ENCODE peak calls at places on chromosomes 2 and 18, in six cellular contexts. One of them, this sample, is unnamed.
A peak's percentile ranks its signal among the peaks of the same experiment; 100 is the strongest.

GRCh38 chr18:22169889-22170420 is 566 bp downstream of the GATA6 start:
- DNase-seq in effector memory CD4-positive, alpha-beta T cell: no peak
- DNase-seq in neuronal stem cell: no peak
- DNase-seq in upper lobe of left lung: peak; percentile 90
- DNase-seq in endothelial cell of umbilical vein: peak; percentile 74
- DNase-seq in tibial artery: no peak
- DNase-seq in this sample: no peak

GRCh38 chr2:199459286-199460100 is 1.8 kb upstream of the SATB2 start:
- DNase-seq in effector memory CD4-positive, alpha-beta T cell: peak; percentile 31
- DNase-seq in neuronal stem cell: peak; percentile 95
- DNase-seq in upper lobe of left lung: peak; percentile 71
- DNase-seq in endothelial cell of umbilical vein: peak; percentile 93
- DNase-seq in tibial artery: peak; percentile 95
- DNase-seq in this sample: peak; percentile 86

GRCh38 chr2:191218292-191218898 is 26.8 kb upstream of the MYO1B start:
- DNase-seq in effector memory CD4-positive, alpha-beta T cell: no peak
- DNase-seq in neuronal stem cell: peak; percentile 71
- DNase-seq in upper lobe of left lung: no peak
- DNase-seq in endothelial cell of umbilical vein: peak; percentile 75
- DNase-seq in tibial artery: no peak
- DNase-seq in this sample: no peak

GRCh38 chr2:20091305-20091991 is 40.0 kb upstream of the LAPTM4A start:
- DNase-seq in effector memory CD4-positive, alpha-beta T cell: no peak
- DNase-seq in neuronal stem cell: no peak
- DNase-seq in upper lobe of left lung: no peak
- DNase-seq in endothelial cell of umbilical vein: peak; percentile 61
- DNase-seq in tibial artery: peak; percentile 85
- DNase-seq in this sample: peak; percentile 76

GRCh38 chr2:95261602-95262001 is 12.6 kb upstream of the PROM2 start:
- DNase-seq in effector memory CD4-positive, alpha-beta T cell: no peak
- DNase-seq in neuronal stem cell: no peak
- DNase-seq in upper lobe of left lung: no peak
- DNase-seq in endothelial cell of umbilical vein: no peak
- DNase-seq in tibial artery: no peak
- DNase-seq in this sample: no peak

GRCh38 chr2:66789741-66790140 is 354.8 kb downstream of the MEIS1 start:
- DNase-seq in effector memory CD4-positive, alpha-beta T cell: no peak
- DNase-seq in neuronal stem cell: no peak
- DNase-seq in upper lobe of left lung: no peak
- DNase-seq in endothelial cell of umbilical vein: no peak
- DNase-seq in tibial artery: no peak
- DNase-seq in this sample: no peak

GRCh38 chr18:57110295-57110694 is 36.6 kb upstream of the BOD1L2 start:
- DNase-seq in effector memory CD4-positive, alpha-beta T cell: no peak
- DNase-seq in neuronal stem cell: no peak
- DNase-seq in upper lobe of left lung: no peak
- DNase-seq in endothelial cell of umbilical vein: no peak
- DNase-seq in tibial artery: no peak
- DNase-seq in this sample: no peak

GRCh38 chr2:113173563-113174368 is at the start of gene PSD4:
- DNase-seq in effector memory CD4-positive, alpha-beta T cell: peak; percentile 79
- DNase-seq in neuronal stem cell: no peak
- DNase-seq in upper lobe of left lung: peak; percentile 59
- DNase-seq in endothelial cell of umbilical vein: no peak
- DNase-seq in tibial artery: peak; percentile 69
- DNase-seq in this sample: peak; percentile 23

GRCh38 chr2:219209236-219209635 is 2.7 kb downstream of the ZFAND2B start:
- DNase-seq in effector memory CD4-positive, alpha-beta T cell: no peak
- DNase-seq in neuronal stem cell: no peak
- DNase-seq in upper lobe of left lung: no peak
- DNase-seq in endothelial cell of umbilical vein: no peak
- DNase-seq in tibial artery: no peak
- DNase-seq in this sample: no peak
- H3K4me3 ChIP-seq in effector memory CD4-positive, alpha-beta T cell: no peak overlapping the region
- H3K4me3 ChIP-seq in neuronal stem cell: no peak overlapping the region
- H3K4me3 ChIP-seq in upper lobe of left lung: no peak overlapping the region
- H3K4me3 ChIP-seq in endothelial cell of umbilical vein: no peak overlapping the region
- H3K4me3 ChIP-seq in tibial artery: no peak overlapping the region
- H3K4me3 ChIP-seq in this sample: no peak overlapping the region

GRCh38 chr2:97719362-97720155 is 6.2 kb downstream of the ZAP70 start:
- DNase-seq in effector memory CD4-positive, alpha-beta T cell: no peak
- DNase-seq in neuronal stem cell: no peak
- DNase-seq in upper lobe of left lung: no peak
- DNase-seq in endothelial cell of umbilical vein: no peak
- DNase-seq in tibial artery: no peak
- DNase-seq in this sample: no peak

GRCh38 chr2:97718942-97719341 is 5.6 kb downstream of the ZAP70 start:
- DNase-seq in effector memory CD4-positive, alpha-beta T cell: no peak
- DNase-seq in neuronal stem cell: no peak
- DNase-seq in upper lobe of left lung: no peak
- DNase-seq in endothelial cell of umbilical vein: no peak
- DNase-seq in tibial artery: no peak
- DNase-seq in this sample: no peak

GRCh38 chr2:97717618-97718005 is 4.2 kb downstream of the ZAP70 start:
- DNase-seq in effector memory CD4-positive, alpha-beta T cell: no peak
- DNase-seq in neuronal stem cell: no peak
- DNase-seq in upper lobe of left lung: no peak
- DNase-seq in endothelial cell of umbilical vein: no peak
- DNase-seq in tibial artery: no peak
- DNase-seq in this sample: no peak

GRCh38 chr2:97716695-97717617 is 3.6 kb downstream of the ZAP70 start:
- DNase-seq in effector memory CD4-positive, alpha-beta T cell: no peak
- DNase-seq in neuronal stem cell: no peak
- DNase-seq in upper lobe of left lung: peak; percentile 46
- DNase-seq in endothelial cell of umbilical vein: no peak
- DNase-seq in tibial artery: peak; percentile 57
- DNase-seq in this sample: no peak

GRCh38 chr2:97718051-97718882 is 4.9 kb downstream of the ZAP70 start:
- DNase-seq in effector memory CD4-positive, alpha-beta T cell: peak; percentile 71
- DNase-seq in neuronal stem cell: no peak
- DNase-seq in upper lobe of left lung: peak; percentile 49
- DNase-seq in endothelial cell of umbilical vein: no peak
- DNase-seq in tibial artery: peak; percentile 49
- DNase-seq in this sample: no peak
- H3K36me3 ChIP-seq in effector memory CD4-positive, alpha-beta T cell: peaks cover 16% of the 10 kb centered on the region
- H3K36me3 ChIP-seq in neuronal stem cell: no peaks in the 10 kb centered on the region
- H3K36me3 ChIP-seq in upper lobe of left lung: no peaks in the 10 kb centered on the region
- H3K36me3 ChIP-seq in endothelial cell of umbilical vein: no peaks in the 10 kb centered on the region
- H3K36me3 ChIP-seq in tibial artery: no peaks in the 10 kb centered on the region
- H3K36me3 ChIP-seq in this sample: no peaks in the 10 kb centered on the region

GRCh38 chr2:224039770-224040088 is 643 bp upstream of the SERPINE2 start:
- DNase-seq in effector memory CD4-positive, alpha-beta T cell: no peak
- DNase-seq in neuronal stem cell: no peak
- DNase-seq in upper lobe of left lung: no peak
- DNase-seq in endothelial cell of umbilical vein: no peak
- DNase-seq in tibial artery: no peak
- DNase-seq in this sample: no peak
- H3K4me3 ChIP-seq in effector memory CD4-positive, alpha-beta T cell: peak overlapping the region; percentile 37
- H3K4me3 ChIP-seq in neuronal stem cell: peak overlapping the region; percentile 94
- H3K4me3 ChIP-seq in upper lobe of left lung: peak overlapping the region; percentile 55
- H3K4me3 ChIP-seq in endothelial cell of umbilical vein: no peak overlapping the region
- H3K4me3 ChIP-seq in tibial artery: peak overlapping the region; percentile 66
- H3K4me3 ChIP-seq in this sample: peak overlapping the region; percentile 54

GRCh38 chr2:69848186-69848790 is 18.8 kb downstream of the GMCL1 start:
- DNase-seq in effector memory CD4-positive, alpha-beta T cell: no peak
- DNase-seq in neuronal stem cell: no peak
- DNase-seq in upper lobe of left lung: no peak
- DNase-seq in endothelial cell of umbilical vein: no peak
- DNase-seq in tibial artery: no peak
- DNase-seq in this sample: no peak
- H3K36me3 ChIP-seq in effector memory CD4-positive, alpha-beta T cell: peaks cover 50% of the 10 kb centered on the region
- H3K36me3 ChIP-seq in neuronal stem cell: peaks cover 22% of the 10 kb centered on the region
- H3K36me3 ChIP-seq in upper lobe of left lung: peaks cover 33% of the 10 kb centered on the region
- H3K36me3 ChIP-seq in endothelial cell of umbilical vein: peaks cover 3% of the 10 kb centered on the region
- H3K36me3 ChIP-seq in tibial artery: peaks cover 73% of the 10 kb centered on the region
- H3K36me3 ChIP-seq in this sample: peaks cover 25% of the 10 kb centered on the region

DNA sequence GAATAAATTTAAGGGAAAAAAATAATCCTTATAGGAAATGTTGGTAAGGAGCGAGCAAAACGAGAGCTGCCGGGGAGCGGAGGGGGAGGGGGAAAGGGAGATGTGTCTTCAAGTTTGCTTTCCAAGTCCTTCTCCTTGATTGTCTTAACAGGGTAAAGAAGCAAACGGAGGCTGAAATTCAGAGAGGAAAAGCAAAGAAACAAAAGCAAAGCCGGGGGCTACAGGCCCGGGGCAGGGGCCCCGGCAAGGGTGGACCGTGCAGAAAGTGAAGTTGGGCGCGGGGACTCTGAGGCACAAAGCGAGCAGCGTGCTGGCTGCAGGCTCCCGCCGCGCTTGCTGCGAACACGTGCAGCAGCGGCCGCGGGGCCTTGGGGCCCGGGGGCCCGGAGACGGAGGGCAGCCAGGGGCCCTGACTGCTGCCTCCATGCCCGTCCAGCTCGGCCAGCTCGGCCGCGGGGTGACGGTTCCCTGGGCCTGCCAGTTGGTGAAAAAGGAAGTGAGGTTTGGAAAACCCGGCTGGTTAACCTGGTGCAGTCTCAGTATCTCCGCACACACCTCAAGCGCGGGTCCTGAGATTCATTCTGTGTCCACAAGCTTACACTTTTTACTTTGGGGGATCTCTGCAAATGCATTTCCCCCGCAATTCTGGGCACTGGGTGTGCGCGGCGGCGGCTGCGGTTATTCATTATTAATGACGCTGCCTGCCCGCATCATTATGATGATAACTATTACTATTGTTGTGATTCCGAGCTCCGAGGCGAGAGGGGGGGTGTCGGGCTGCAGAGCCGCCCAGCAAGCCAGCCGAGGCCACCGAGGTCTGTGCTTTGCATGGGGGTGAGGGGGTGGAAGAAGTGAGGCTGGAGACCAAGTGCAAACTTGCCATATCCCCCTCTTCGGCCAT is 4.0 kb downstream of the BCL11A start:
- DNase-seq in effector memory CD4-positive, alpha-beta T cell: no peak
- DNase-seq in neuronal stem cell: no peak
- DNase-seq in upper lobe of left lung: peak; percentile 89
- DNase-seq in endothelial cell of umbilical vein: peak; percentile 7
- DNase-seq in tibial artery: no peak
- DNase-seq in this sample: no peak
- H3K4me3 ChIP-seq in effector memory CD4-positive, alpha-beta T cell: peak overlapping the region; percentile 77
- H3K4me3 ChIP-seq in neuronal stem cell: peak overlapping the region; percentile 80
- H3K4me3 ChIP-seq in upper lobe of left lung: peak overlapping the region; percentile 75
- H3K4me3 ChIP-seq in endothelial cell of umbilical vein: peak overlapping the region; percentile 67
- H3K4me3 ChIP-seq in tibial artery: peak overlapping the region; percentile 55
- H3K4me3 ChIP-seq in this sample: peak overlapping the region; percentile 79

GRCh38 chr2:237354930-237355329 is 59.0 kb downstream of the COL6A3 start:
- DNase-seq in effector memory CD4-positive, alpha-beta T cell: no peak
- DNase-seq in neuronal stem cell: no peak
- DNase-seq in upper lobe of left lung: no peak
- DNase-seq in endothelial cell of umbilical vein: peak; percentile 7
- DNase-seq in tibial artery: peak; percentile 73
- DNase-seq in this sample: no peak
- H3K36me3 ChIP-seq in effector memory CD4-positive, alpha-beta T cell: no peaks in the 10 kb centered on the region
- H3K36me3 ChIP-seq in neuronal stem cell: no peaks in the 10 kb centered on the region
- H3K36me3 ChIP-seq in upper lobe of left lung: no peaks in the 10 kb centered on the region
- H3K36me3 ChIP-seq in endothelial cell of umbilical vein: no peaks in the 10 kb centered on the region
- H3K36me3 ChIP-seq in tibial artery: peaks cover 47% of the 10 kb centered on the region
- H3K36me3 ChIP-seq in this sample: no peaks in the 10 kb centered on the region